ENCODE peak calls at places on chromosomes 5 and 9, in eight cellular contexts. One of them, this sample, is unnamed.

GRCh38 chr5:115857621-115858349 is 16.1 kb downstream of the AP3S1 start:
- DNase-seq in ovary: no peak
- DNase-seq in Panc1: no peak
- DNase-seq in cardiac muscle cell: no peak
- DNase-seq in fibroblast of pulmonary artery: peak
- DNase-seq in stomach: no peak
- DNase-seq in GM06990: no peak
- DNase-seq in AG04450: no peak
- DNase-seq in this sample: peak

GRCh38 chr5:15285901-15286583 is 213.9 kb upstream of the FBXL7 start:
- DNase-seq in cardiac muscle cell: no peak
- DNase-seq in GM06990: no peak
- DNase-seq in AG04450: peak
- DNase-seq in fibroblast of pulmonary artery: peak
- DNase-seq in ovary: peak
- DNase-seq in stomach: no peak
- DNase-seq in Panc1: no peak
- DNase-seq in this sample: no peak

GRCh38 chr9:129319938-129320481 is 141.9 kb upstream of the IER5L start:
- DNase-seq in stomach: peak
- DNase-seq in AG04450: no peak
- DNase-seq in cardiac muscle cell: no peak
- DNase-seq in ovary: peak
- DNase-seq in Panc1: no peak
- DNase-seq in GM06990: no peak
- DNase-seq in fibroblast of pulmonary artery: no peak
- DNase-seq in this sample: no peak

GRCh38 chr9:15142903-15143534 is 164.0 kb downstream of the TTC39B start:
- DNase-seq in cardiac muscle cell: peak
- DNase-seq in Panc1: no peak
- DNase-seq in GM06990: no peak
- DNase-seq in ovary: no peak
- DNase-seq in fibroblast of pulmonary artery: peak
- DNase-seq in AG04450: peak
- DNase-seq in stomach: no peak
- DNase-seq in this sample: no peak

GRCh38 chr9:128946945-128947422 is 419 bp downstream of the DOLK start:
- DNase-seq in GM06990: no peak
- DNase-seq in Panc1: no peak
- DNase-seq in ovary: no peak
- DNase-seq in AG04450: no peak
- DNase-seq in stomach: peak
- DNase-seq in cardiac muscle cell: peak
- DNase-seq in fibroblast of pulmonary artery: peak
- DNase-seq in this sample: no peak

GRCh38 chr5:158758666-158759065 is 341.1 kb downstream of the EBF1 start:
- DNase-seq in Panc1: no peak
- DNase-seq in ovary: no peak
- DNase-seq in GM06990: no peak
- DNase-seq in AG04450: no peak
- DNase-seq in stomach: no peak
- DNase-seq in fibroblast of pulmonary artery: no peak
- DNase-seq in cardiac muscle cell: no peak
- DNase-seq in this sample: peak

GRCh38 chr9:19511694-19512093 is 102.9 kb downstream of the ACER2 start:
- DNase-seq in fibroblast of pulmonary artery: no peak
- DNase-seq in stomach: no peak
- DNase-seq in ovary: no peak
- DNase-seq in GM06990: no peak
- DNase-seq in Panc1: no peak
- DNase-seq in AG04450: no peak
- DNase-seq in cardiac muscle cell: no peak
- DNase-seq in this sample: no peak

GRCh38 chr9:71506821-71507220 is 261.5 kb downstream of the CEMIP2 start:
- DNase-seq in ovary: no peak
- DNase-seq in Panc1: no peak
- DNase-seq in cardiac muscle cell: no peak
- DNase-seq in AG04450: no peak
- DNase-seq in fibroblast of pulmonary artery: peak
- DNase-seq in stomach: no peak
- DNase-seq in GM06990: no peak
- DNase-seq in this sample: peak

GRCh38 chr5:143506881-143507552 is 103.5 kb upstream of the NR3C1 start:
- DNase-seq in ovary: no peak
- DNase-seq in AG04450: peak
- DNase-seq in fibroblast of pulmonary artery: peak
- DNase-seq in cardiac muscle cell: no peak
- DNase-seq in stomach: no peak
- DNase-seq in Panc1: peak
- DNase-seq in GM06990: no peak
- DNase-seq in this sample: peak

GRCh38 chr5:156879665-156880285 is 29.7 kb downstream of the PPP1R2B start:
- DNase-seq in Panc1: no peak
- DNase-seq in ovary: no peak
- DNase-seq in stomach: no peak
- DNase-seq in GM06990: peak
- DNase-seq in AG04450: no peak
- DNase-seq in cardiac muscle cell: no peak
- DNase-seq in fibroblast of pulmonary artery: no peak
- DNase-seq in this sample: no peak

GRCh38 chr5:56622146-56622545 is 193.2 kb upstream of the MAP3K1 start:
- DNase-seq in GM06990: no peak
- DNase-seq in Panc1: no peak
- DNase-seq in ovary: no peak
- DNase-seq in AG04450: no peak
- DNase-seq in stomach: no peak
- DNase-seq in fibroblast of pulmonary artery: no peak
- DNase-seq in cardiac muscle cell: no peak
- DNase-seq in this sample: no peak
- H3K4me3 ChIP-seq in GM06990: no peak
- H3K4me3 ChIP-seq in Panc1: no peak
- H3K4me3 ChIP-seq in ovary: no peak
- H3K4me3 ChIP-seq in AG04450: no peak
- H3K4me3 ChIP-seq in stomach: no peak
- H3K4me3 ChIP-seq in fibroblast of pulmonary artery: no peak
- H3K4me3 ChIP-seq in cardiac muscle cell: no peak
- H3K4me3 ChIP-seq in this sample: no peak

GRCh38 chr5:135829179-135829578 is 5.3 kb upstream of the SLC25A48 start:
- DNase-seq in AG04450: no peak
- DNase-seq in stomach: no peak
- DNase-seq in Panc1: no peak
- DNase-seq in fibroblast of pulmonary artery: no peak
- DNase-seq in ovary: no peak
- DNase-seq in cardiac muscle cell: no peak
- DNase-seq in GM06990: no peak
- DNase-seq in this sample: no peak

GRCh38 chr5:135828793-135829150 is 5.7 kb upstream of the SLC25A48 start:
- DNase-seq in AG04450: no peak
- DNase-seq in cardiac muscle cell: no peak
- DNase-seq in GM06990: no peak
- DNase-seq in ovary: no peak
- DNase-seq in fibroblast of pulmonary artery: no peak
- DNase-seq in Panc1: no peak
- DNase-seq in stomach: no peak
- DNase-seq in this sample: no peak

GRCh38 chr5:135830384-135831275 is 3.8 kb upstream of the SLC25A48 start:
- DNase-seq in ovary: no peak
- DNase-seq in stomach: no peak
- DNase-seq in fibroblast of pulmonary artery: no peak
- DNase-seq in Panc1: no peak
- DNase-seq in AG04450: no peak
- DNase-seq in cardiac muscle cell: no peak
- DNase-seq in GM06990: no peak
- DNase-seq in this sample: no peak

GRCh38 chr5:135827965-135828792 is 6.3 kb upstream of the SLC25A48 start:
- DNase-seq in stomach: no peak
- DNase-seq in Panc1: no peak
- DNase-seq in AG04450: no peak
- DNase-seq in fibroblast of pulmonary artery: no peak
- DNase-seq in ovary: no peak
- DNase-seq in cardiac muscle cell: peak
- DNase-seq in GM06990: no peak
- DNase-seq in this sample: no peak

DNA sequence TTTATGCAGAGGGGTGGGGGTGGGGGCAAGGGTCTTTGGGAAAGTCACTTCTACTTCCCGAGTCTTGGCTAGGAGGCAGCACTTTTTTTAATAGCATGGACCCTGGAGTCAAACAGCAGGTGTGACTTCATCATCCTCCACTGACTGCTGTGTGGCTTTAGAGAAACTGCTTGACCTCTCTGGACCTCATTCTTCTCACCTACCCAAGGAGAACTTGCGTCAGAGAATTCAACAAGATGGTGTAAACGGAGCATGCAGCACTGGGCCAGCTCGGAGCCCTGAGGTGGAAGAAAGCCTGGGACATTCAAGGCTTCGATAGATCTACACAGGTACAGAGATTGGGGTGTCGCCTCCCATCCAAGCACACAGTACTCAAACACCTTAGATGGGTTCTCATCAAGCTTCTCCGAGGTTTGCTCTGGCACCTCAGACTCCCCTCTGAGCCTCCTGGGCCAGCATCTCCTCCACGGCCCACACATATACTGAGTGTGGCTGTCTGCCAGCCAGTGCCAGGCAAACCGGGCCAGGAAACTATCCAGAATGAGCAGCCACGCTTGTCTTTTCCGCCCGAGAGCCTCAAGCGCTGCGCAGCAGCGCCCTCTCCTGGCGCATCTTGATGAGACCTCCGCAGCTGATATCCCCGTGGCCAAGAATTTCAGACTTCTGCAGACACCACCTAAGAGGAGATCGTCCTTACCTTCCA is 4.6 kb upstream of the SLC25A48 start:
- DNase-seq in AG04450: no peak
- DNase-seq in stomach: peak
- DNase-seq in ovary: peak
- DNase-seq in GM06990: peak
- DNase-seq in cardiac muscle cell: peak
- DNase-seq in fibroblast of pulmonary artery: peak
- DNase-seq in Panc1: peak
- DNase-seq in this sample: peak
- TF ChIP-seq CTCF in AG04450: peak
- TF ChIP-seq CTCF in stomach: peak
- TF ChIP-seq CTCF in ovary: no peak
- TF ChIP-seq CTCF in GM06990: peak
- TF ChIP-seq CTCF in cardiac muscle cell: peak
- TF ChIP-seq CTCF in fibroblast of pulmonary artery: peak
- TF ChIP-seq CTCF in Panc1: peak
- TF ChIP-seq CTCF in this sample: peak

DNA sequence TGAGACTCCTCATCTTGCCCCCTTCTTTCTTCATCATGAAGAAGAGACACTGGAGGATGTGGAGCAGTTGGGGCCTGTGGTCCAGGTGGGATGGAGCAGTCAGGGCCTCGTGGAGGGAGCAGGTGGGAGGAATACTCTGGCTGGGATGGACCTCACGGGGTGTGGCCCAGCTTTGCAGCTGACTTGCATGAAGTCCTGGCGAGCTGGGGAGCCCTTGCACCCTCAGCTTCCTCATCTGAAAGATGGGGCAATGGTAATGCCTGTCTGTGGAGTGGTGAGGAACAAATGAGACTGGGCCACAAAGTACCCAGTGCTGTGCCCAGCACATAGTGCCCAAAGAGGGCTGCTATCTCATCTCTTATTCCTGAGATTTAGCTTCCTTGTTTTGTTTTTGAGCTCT is 91.5 kb downstream of the DAB2IP start:
- DNase-seq in AG04450: no peak
- DNase-seq in cardiac muscle cell: no peak
- DNase-seq in GM06990: no peak
- DNase-seq in fibroblast of pulmonary artery: no peak
- DNase-seq in stomach: no peak
- DNase-seq in Panc1: no peak
- DNase-seq in ovary: no peak
- DNase-seq in this sample: no peak
- H3K4me3 ChIP-seq in AG04450: peak
- H3K4me3 ChIP-seq in cardiac muscle cell: no peak
- H3K4me3 ChIP-seq in GM06990: no peak
- H3K4me3 ChIP-seq in fibroblast of pulmonary artery: peak
- H3K4me3 ChIP-seq in stomach: peak
- H3K4me3 ChIP-seq in Panc1: peak
- H3K4me3 ChIP-seq in ovary: peak
- H3K4me3 ChIP-seq in this sample: no peak

GRCh38 chr9:32385135-32385884 is 867 bp downstream of the ACO1 start:
- DNase-seq in fibroblast of pulmonary artery: no peak
- DNase-seq in GM06990: no peak
- DNase-seq in ovary: no peak
- DNase-seq in AG04450: no peak
- DNase-seq in Panc1: no peak
- DNase-seq in stomach: no peak
- DNase-seq in cardiac muscle cell: no peak
- DNase-seq in this sample: no peak

GRCh38 chr9:32385885-32386283 is 1.4 kb downstream of the ACO1 start:
- DNase-seq in stomach: no peak
- DNase-seq in Panc1: no peak
- DNase-seq in fibroblast of pulmonary artery: no peak
- DNase-seq in ovary: no peak
- DNase-seq in AG04450: no peak
- DNase-seq in cardiac muscle cell: no peak
- DNase-seq in GM06990: no peak
- DNase-seq in this sample: no peak

GRCh38 chr9:32384002-32384363 is 460 bp upstream of the ACO1 start:
- DNase-seq in GM06990: no peak
- DNase-seq in cardiac muscle cell: no peak
- DNase-seq in AG04450: no peak
- DNase-seq in stomach: no peak
- DNase-seq in fibroblast of pulmonary artery: no peak
- DNase-seq in Panc1: no peak
- DNase-seq in ovary: no peak
- DNase-seq in this sample: no peak

GRCh38 chr9:32382582-32383320 is 1.7 kb upstream of the ACO1 start:
- DNase-seq in cardiac muscle cell: no peak
- DNase-seq in ovary: no peak
- DNase-seq in Panc1: no peak
- DNase-seq in fibroblast of pulmonary artery: no peak
- DNase-seq in AG04450: no peak
- DNase-seq in stomach: no peak
- DNase-seq in GM06990: no peak
- DNase-seq in this sample: no peak

DNA sequence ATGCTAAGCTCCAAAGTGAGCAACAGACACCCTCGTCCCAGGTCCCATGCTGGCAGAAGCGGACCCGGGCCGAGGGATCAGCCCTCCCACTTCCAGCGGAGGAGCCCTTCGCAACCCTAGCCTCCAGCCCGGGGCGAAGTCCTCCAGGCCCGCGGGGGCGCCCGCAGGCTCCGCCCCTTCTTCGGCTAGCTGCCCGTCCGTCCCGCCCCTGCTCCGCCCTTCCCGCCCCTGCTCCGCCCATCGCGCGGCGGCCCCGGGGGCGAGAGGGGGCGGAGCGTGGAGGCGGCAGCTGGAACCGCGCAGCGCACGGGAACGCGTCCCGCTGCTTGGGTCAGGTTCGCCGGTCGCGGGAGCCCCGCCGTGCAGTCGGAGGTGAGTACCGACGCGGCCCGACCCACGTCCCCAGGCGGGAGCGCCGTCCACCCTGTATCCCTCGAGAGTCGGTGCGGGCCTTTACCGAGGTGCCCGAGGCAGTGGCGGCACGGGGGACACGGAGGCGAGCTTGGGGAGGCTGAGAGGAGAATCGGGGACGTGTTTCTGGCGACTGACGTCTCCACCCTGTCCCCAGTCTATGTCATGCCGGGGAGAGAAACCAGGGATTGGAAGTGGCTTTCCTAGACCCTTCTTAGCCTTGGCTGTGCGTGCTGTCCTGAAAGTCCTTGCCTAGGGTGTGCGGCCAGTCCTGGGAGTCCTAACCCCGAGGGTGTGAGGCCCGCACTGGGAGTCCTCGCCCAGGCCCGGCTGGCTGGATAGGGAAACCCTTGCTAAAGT is at the start of gene ACO1:
- DNase-seq in fibroblast of pulmonary artery: peak
- DNase-seq in stomach: peak
- DNase-seq in AG04450: peak
- DNase-seq in ovary: peak
- DNase-seq in cardiac muscle cell: peak
- DNase-seq in GM06990: peak
- DNase-seq in Panc1: no peak
- DNase-seq in this sample: peak
- TF ChIP-seq CTCF in fibroblast of pulmonary artery: no peak
- TF ChIP-seq CTCF in stomach: no peak
- TF ChIP-seq CTCF in AG04450: no peak
- TF ChIP-seq CTCF in ovary: no peak
- TF ChIP-seq CTCF in cardiac muscle cell: no peak
- TF ChIP-seq CTCF in GM06990: no peak
- TF ChIP-seq CTCF in Panc1: peak
- TF ChIP-seq CTCF in this sample: no peak

This sample was measured in AG09309.